ENCODE peak calls at places on chromosomes 6 and 20, in nine cellular contexts. One of them, this sample, is unnamed.

GRCh38 chr6:20835315-20836010 is 301.2 kb downstream of the CDKAL1 start:
- DNase-seq in activated CD4-positive, alpha-beta T cell treated with anti-CD3 and anti-CD28 coated beads for 24 hours: no peak
- DNase-seq in activated naive CD4-positive, alpha-beta T cell treated with anti-CD3 and anti-CD28 coated beads, Interleukin-2, amount 10 ng/mL, durations not matched to agents 7 days and 5 days: no peak
- DNase-seq in mucosa of gallbladder: no peak
- DNase-seq in EL: no peak
- DNase-seq in stomach: no peak
- DNase-seq in anterior cingulate cortex: no peak
- DNase-seq in choroid plexus epithelial cell: no peak
- DNase-seq in NT2/D1: no peak
- DNase-seq in this sample: no peak

GRCh38 chr20:31484001-31484400 is 8.9 kb downstream of the REM1 start:
- DNase-seq in activated CD4-positive, alpha-beta T cell treated with anti-CD3 and anti-CD28 coated beads for 24 hours: no peak
- DNase-seq in activated naive CD4-positive, alpha-beta T cell treated with anti-CD3 and anti-CD28 coated beads, Interleukin-2, amount 10 ng/mL, durations not matched to agents 7 days and 5 days: no peak
- DNase-seq in mucosa of gallbladder: no peak
- DNase-seq in EL: no peak
- DNase-seq in stomach: no peak
- DNase-seq in anterior cingulate cortex: no peak
- DNase-seq in choroid plexus epithelial cell: peak; percentile 25
- DNase-seq in NT2/D1: no peak
- DNase-seq in this sample: no peak

GRCh38 chr6:148425443-148425842 is 82.8 kb downstream of the SASH1 start:
- DNase-seq in activated CD4-positive, alpha-beta T cell treated with anti-CD3 and anti-CD28 coated beads for 24 hours: no peak
- DNase-seq in activated naive CD4-positive, alpha-beta T cell treated with anti-CD3 and anti-CD28 coated beads, Interleukin-2, amount 10 ng/mL, durations not matched to agents 7 days and 5 days: no peak
- DNase-seq in mucosa of gallbladder: no peak
- DNase-seq in EL: no peak
- DNase-seq in stomach: no peak
- DNase-seq in anterior cingulate cortex: no peak
- DNase-seq in choroid plexus epithelial cell: no peak
- DNase-seq in NT2/D1: no peak
- DNase-seq in this sample: no peak

GRCh38 chr6:26306248-26306647 is 58.8 kb upstream of the BTN3A2 start:
- DNase-seq in activated CD4-positive, alpha-beta T cell treated with anti-CD3 and anti-CD28 coated beads for 24 hours: no peak
- DNase-seq in activated naive CD4-positive, alpha-beta T cell treated with anti-CD3 and anti-CD28 coated beads, Interleukin-2, amount 10 ng/mL, durations not matched to agents 7 days and 5 days: no peak
- DNase-seq in mucosa of gallbladder: no peak
- DNase-seq in EL: no peak
- DNase-seq in stomach: no peak
- DNase-seq in anterior cingulate cortex: no peak
- DNase-seq in choroid plexus epithelial cell: no peak
- DNase-seq in NT2/D1: no peak
- DNase-seq in this sample: no peak

GRCh38 chr6:54786154-54786553 is 60.4 kb upstream of the FAM83B start:
- DNase-seq in activated CD4-positive, alpha-beta T cell treated with anti-CD3 and anti-CD28 coated beads for 24 hours: no peak
- DNase-seq in activated naive CD4-positive, alpha-beta T cell treated with anti-CD3 and anti-CD28 coated beads, Interleukin-2, amount 10 ng/mL, durations not matched to agents 7 days and 5 days: no peak
- DNase-seq in mucosa of gallbladder: no peak
- DNase-seq in EL: no peak
- DNase-seq in stomach: no peak
- DNase-seq in anterior cingulate cortex: no peak
- DNase-seq in choroid plexus epithelial cell: no peak
- DNase-seq in NT2/D1: no peak
- DNase-seq in this sample: no peak

GRCh38 chr6:149895702-149896310 is 2.1 kb downstream of the RAET1E start:
- DNase-seq in activated CD4-positive, alpha-beta T cell treated with anti-CD3 and anti-CD28 coated beads for 24 hours: no peak
- DNase-seq in activated naive CD4-positive, alpha-beta T cell treated with anti-CD3 and anti-CD28 coated beads, Interleukin-2, amount 10 ng/mL, durations not matched to agents 7 days and 5 days: no peak
- DNase-seq in mucosa of gallbladder: peak; percentile 38
- DNase-seq in EL: peak; percentile 91
- DNase-seq in stomach: no peak
- DNase-seq in anterior cingulate cortex: no peak
- DNase-seq in choroid plexus epithelial cell: peak; percentile 66
- DNase-seq in NT2/D1: no peak
- DNase-seq in this sample: no peak

GRCh38 chr20:61723538-61724257 is 342.0 kb downstream of the TAF4 start:
- DNase-seq in activated CD4-positive, alpha-beta T cell treated with anti-CD3 and anti-CD28 coated beads for 24 hours: no peak
- DNase-seq in activated naive CD4-positive, alpha-beta T cell treated with anti-CD3 and anti-CD28 coated beads, Interleukin-2, amount 10 ng/mL, durations not matched to agents 7 days and 5 days: no peak
- DNase-seq in mucosa of gallbladder: no peak
- DNase-seq in EL: no peak
- DNase-seq in stomach: no peak
- DNase-seq in anterior cingulate cortex: no peak
- DNase-seq in choroid plexus epithelial cell: no peak
- DNase-seq in NT2/D1: no peak
- DNase-seq in this sample: no peak

GRCh38 chr20:44095831-44096230 is 91.2 kb downstream of the JPH2 start:
- DNase-seq in activated CD4-positive, alpha-beta T cell treated with anti-CD3 and anti-CD28 coated beads for 24 hours: no peak
- DNase-seq in activated naive CD4-positive, alpha-beta T cell treated with anti-CD3 and anti-CD28 coated beads, Interleukin-2, amount 10 ng/mL, durations not matched to agents 7 days and 5 days: no peak
- DNase-seq in mucosa of gallbladder: no peak
- DNase-seq in EL: no peak
- DNase-seq in stomach: no peak
- DNase-seq in anterior cingulate cortex: no peak
- DNase-seq in choroid plexus epithelial cell: no peak
- DNase-seq in NT2/D1: no peak
- DNase-seq in this sample: no peak

GRCh38 chr20:17427646-17428045 is 103.5 kb downstream of the BFSP1 start:
- DNase-seq in activated CD4-positive, alpha-beta T cell treated with anti-CD3 and anti-CD28 coated beads for 24 hours: no peak
- DNase-seq in activated naive CD4-positive, alpha-beta T cell treated with anti-CD3 and anti-CD28 coated beads, Interleukin-2, amount 10 ng/mL, durations not matched to agents 7 days and 5 days: no peak
- DNase-seq in mucosa of gallbladder: no peak
- DNase-seq in EL: no peak
- DNase-seq in stomach: no peak
- DNase-seq in anterior cingulate cortex: no peak
- DNase-seq in choroid plexus epithelial cell: no peak
- DNase-seq in NT2/D1: no peak
- DNase-seq in this sample: no peak

GRCh38 chr6:26351544-26351953 is 13.4 kb upstream of the BTN3A2 start:
- DNase-seq in activated CD4-positive, alpha-beta T cell treated with anti-CD3 and anti-CD28 coated beads for 24 hours: no peak
- DNase-seq in activated naive CD4-positive, alpha-beta T cell treated with anti-CD3 and anti-CD28 coated beads, Interleukin-2, amount 10 ng/mL, durations not matched to agents 7 days and 5 days: no peak
- DNase-seq in mucosa of gallbladder: no peak
- DNase-seq in EL: peak; percentile 99
- DNase-seq in stomach: no peak
- DNase-seq in anterior cingulate cortex: no peak
- DNase-seq in choroid plexus epithelial cell: peak; percentile 93
- DNase-seq in NT2/D1: no peak
- DNase-seq in this sample: peak; percentile 52

GRCh38 chr6:147603392-147604081 is 95.0 kb downstream of the SAMD5 start:
- DNase-seq in activated CD4-positive, alpha-beta T cell treated with anti-CD3 and anti-CD28 coated beads for 24 hours: no peak
- DNase-seq in activated naive CD4-positive, alpha-beta T cell treated with anti-CD3 and anti-CD28 coated beads, Interleukin-2, amount 10 ng/mL, durations not matched to agents 7 days and 5 days: no peak
- DNase-seq in mucosa of gallbladder: no peak
- DNase-seq in EL: no peak
- DNase-seq in stomach: no peak
- DNase-seq in anterior cingulate cortex: no peak
- DNase-seq in choroid plexus epithelial cell: peak; percentile 6
- DNase-seq in NT2/D1: no peak
- DNase-seq in this sample: no peak

GRCh38 chr6:28542440-28543293 is 17.0 kb downstream of the GPX5 start:
- DNase-seq in activated CD4-positive, alpha-beta T cell treated with anti-CD3 and anti-CD28 coated beads for 24 hours: peak; percentile 40
- DNase-seq in activated naive CD4-positive, alpha-beta T cell treated with anti-CD3 and anti-CD28 coated beads, Interleukin-2, amount 10 ng/mL, durations not matched to agents 7 days and 5 days: peak; percentile 70
- DNase-seq in mucosa of gallbladder: peak; percentile 14
- DNase-seq in EL: peak; percentile 87
- DNase-seq in stomach: no peak
- DNase-seq in anterior cingulate cortex: no peak
- DNase-seq in choroid plexus epithelial cell: peak; percentile 85
- DNase-seq in NT2/D1: peak; percentile 88
- DNase-seq in this sample: peak; percentile 81

GRCh38 chr6:113697642-113698410 is 159.3 kb upstream of the MARCKS start:
- DNase-seq in activated CD4-positive, alpha-beta T cell treated with anti-CD3 and anti-CD28 coated beads for 24 hours: no peak
- DNase-seq in activated naive CD4-positive, alpha-beta T cell treated with anti-CD3 and anti-CD28 coated beads, Interleukin-2, amount 10 ng/mL, durations not matched to agents 7 days and 5 days: no peak
- DNase-seq in mucosa of gallbladder: no peak
- DNase-seq in EL: peak; percentile 93
- DNase-seq in stomach: no peak
- DNase-seq in anterior cingulate cortex: no peak
- DNase-seq in choroid plexus epithelial cell: peak; percentile 96
- DNase-seq in NT2/D1: no peak
- DNase-seq in this sample: no peak